ENCODE peak calls at places on chromosomes 2 and 18, in seven cellular contexts. One of them, this sample, is unnamed.
A peak's percentile ranks its signal among the peaks of the same experiment; 100 is the strongest.

GRCh38 chr2:240310201-240310600 is 125.3 kb upstream of the GPC1 start:
- DNase-seq in IMR-90: no peak
- DNase-seq in fibroblast of lung: no peak
- DNase-seq in neuronal stem cell: no peak
- DNase-seq in GM23338: no peak
- DNase-seq in HCT116: no peak
- DNase-seq in GM23248: no peak
- DNase-seq in this sample: no peak

GRCh38 chr18:8507361-8507760 is 101.9 kb upstream of the RAB12 start:
- DNase-seq in GM23338: peak; percentile 60
- DNase-seq in fibroblast of lung: peak; percentile 35
- DNase-seq in IMR-90: peak; percentile 4
- DNase-seq in neuronal stem cell: no peak
- DNase-seq in GM23248: peak; percentile 36
- DNase-seq in HCT116: peak; percentile 3
- DNase-seq in this sample: no peak

GRCh38 chr2:95272299-95272751 is 1.9 kb upstream of the PROM2 start:
- DNase-seq in HCT116: no peak
- DNase-seq in GM23338: no peak
- DNase-seq in fibroblast of lung: no peak
- DNase-seq in IMR-90: no peak
- DNase-seq in neuronal stem cell: no peak
- DNase-seq in GM23248: no peak
- DNase-seq in this sample: peak; percentile 12

GRCh38 chr2:197982565-197982964 is 178.2 kb downstream of the PLCL1 start:
- DNase-seq in fibroblast of lung: no peak
- DNase-seq in GM23338: peak; percentile 17
- DNase-seq in neuronal stem cell: no peak
- DNase-seq in HCT116: no peak
- DNase-seq in GM23248: no peak
- DNase-seq in IMR-90: no peak
- DNase-seq in this sample: no peak

GRCh38 chr2:67057123-67057522 is 340.0 kb upstream of the ETAA1 start:
- DNase-seq in GM23248: no peak
- DNase-seq in fibroblast of lung: no peak
- DNase-seq in HCT116: no peak
- DNase-seq in neuronal stem cell: no peak
- DNase-seq in IMR-90: no peak
- DNase-seq in GM23338: no peak
- DNase-seq in this sample: no peak

GRCh38 chr2:157345647-157346389 is 20.2 kb upstream of the ERMN start:
- DNase-seq in GM23338: peak; percentile 64
- DNase-seq in GM23248: no peak
- DNase-seq in HCT116: no peak
- DNase-seq in fibroblast of lung: no peak
- DNase-seq in IMR-90: no peak
- DNase-seq in neuronal stem cell: no peak
- DNase-seq in this sample: peak; percentile 29

GRCh38 chr18:49768051-49768391 is 45.3 kb downstream of the ACAA2 start:
- DNase-seq in fibroblast of lung: peak; percentile 68
- DNase-seq in GM23338: peak; percentile 93
- DNase-seq in neuronal stem cell: peak; percentile 48
- DNase-seq in IMR-90: peak; percentile 65
- DNase-seq in GM23248: peak; percentile 61
- DNase-seq in HCT116: peak; percentile 62
- DNase-seq in this sample: peak; percentile 85

GRCh38 chr2:110816404-110817365 is 84.3 kb downstream of the ACOXL start:
- DNase-seq in IMR-90: peak; percentile 4
- DNase-seq in GM23248: peak; percentile 39
- DNase-seq in neuronal stem cell: no peak
- DNase-seq in GM23338: no peak
- DNase-seq in fibroblast of lung: peak; percentile 16
- DNase-seq in HCT116: no peak
- DNase-seq in this sample: no peak

GRCh38 chr18:74468547-74469014 is 11.5 kb upstream of the DIPK1C start:
- DNase-seq in neuronal stem cell: no peak
- DNase-seq in GM23248: peak; percentile 44
- DNase-seq in HCT116: no peak
- DNase-seq in fibroblast of lung: peak; percentile 71
- DNase-seq in IMR-90: no peak
- DNase-seq in GM23338: no peak
- DNase-seq in this sample: no peak

DNA sequence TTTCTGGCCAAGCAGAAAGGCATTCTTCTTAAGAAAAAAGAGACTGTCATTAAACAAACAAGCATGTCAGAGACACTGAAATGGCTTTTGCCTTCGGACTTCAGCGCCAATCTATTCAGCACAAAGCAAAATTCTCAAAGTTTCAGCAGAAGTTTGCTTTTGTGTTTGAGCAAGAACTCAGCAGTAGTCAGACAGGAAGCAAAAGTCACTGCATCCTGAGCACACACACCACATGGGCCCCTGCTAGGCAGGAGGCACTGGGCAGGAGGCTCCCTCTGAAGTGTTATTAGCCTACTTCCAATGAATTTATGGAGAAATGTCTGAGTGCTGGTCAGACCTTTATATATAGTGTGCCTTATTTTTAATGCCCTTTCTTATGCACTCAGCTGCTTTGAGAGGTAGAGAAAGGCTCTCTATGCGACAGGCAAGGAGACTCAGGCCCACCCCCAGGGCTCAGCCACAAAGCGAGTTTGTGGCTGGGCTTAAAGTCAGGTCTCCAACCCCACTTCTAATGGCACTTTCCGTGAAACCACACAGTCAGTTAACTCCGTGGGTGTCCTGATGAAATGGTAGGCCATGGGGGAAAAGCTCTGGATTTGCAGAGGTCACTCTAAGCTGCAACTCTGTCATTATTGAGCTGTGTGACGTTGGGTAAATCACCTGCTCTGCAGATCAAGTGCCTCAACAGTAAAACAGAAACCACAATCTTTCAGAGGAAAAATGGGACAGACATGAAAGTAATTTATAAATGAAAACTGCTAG is 161.0 kb upstream of the TMEM200C start:
- DNase-seq in IMR-90: peak; percentile 77
- DNase-seq in fibroblast of lung: peak; percentile 75
- DNase-seq in HCT116: no peak
- DNase-seq in neuronal stem cell: peak; percentile 11
- DNase-seq in GM23338: no peak
- DNase-seq in GM23248: peak; percentile 75
- DNase-seq in this sample: no peak
- H2AFZ ChIP-seq in IMR-90: peak overlapping the region; percentile 36
- H2AFZ ChIP-seq in fibroblast of lung: peak overlapping the region; percentile 30
- H2AFZ ChIP-seq in HCT116: no peak overlapping the region
- H2AFZ ChIP-seq in neuronal stem cell: peak overlapping the region; percentile 89
- H2AFZ ChIP-seq in GM23338: peak overlapping the region; percentile 75
- H2AFZ ChIP-seq in GM23248: peak overlapping the region; percentile 43
- H2AFZ ChIP-seq in this sample: no peak overlapping the region

GRCh38 chr2:64839844-64840243 is 149.4 kb upstream of the SLC1A4 start:
- DNase-seq in fibroblast of lung: peak; percentile 21
- DNase-seq in neuronal stem cell: no peak
- DNase-seq in HCT116: peak; percentile 35
- DNase-seq in GM23248: peak; percentile 67
- DNase-seq in GM23338: no peak
- DNase-seq in IMR-90: no peak
- DNase-seq in this sample: no peak

GRCh38 chr2:64836566-64836965 is 152.6 kb upstream of the SLC1A4 start:
- DNase-seq in GM23248: no peak
- DNase-seq in HCT116: no peak
- DNase-seq in GM23338: no peak
- DNase-seq in neuronal stem cell: no peak
- DNase-seq in fibroblast of lung: no peak
- DNase-seq in IMR-90: no peak
- DNase-seq in this sample: no peak

GRCh38 chr2:64837925-64838641 is 151.1 kb upstream of the SLC1A4 start:
- DNase-seq in GM23248: peak; percentile 83
- DNase-seq in GM23338: no peak
- DNase-seq in HCT116: peak; percentile 66
- DNase-seq in IMR-90: no peak
- DNase-seq in neuronal stem cell: no peak
- DNase-seq in fibroblast of lung: peak; percentile 71
- DNase-seq in this sample: no peak

GRCh38 chr2:64838817-64839216 is 150.4 kb upstream of the SLC1A4 start:
- DNase-seq in neuronal stem cell: no peak
- DNase-seq in GM23248: peak; percentile 98
- DNase-seq in IMR-90: peak; percentile 91
- DNase-seq in GM23338: no peak
- DNase-seq in HCT116: peak; percentile 97
- DNase-seq in fibroblast of lung: peak; percentile 96
- DNase-seq in this sample: no peak

GRCh38 chr2:64837116-64837704 is 152.0 kb upstream of the SLC1A4 start:
- DNase-seq in neuronal stem cell: no peak
- DNase-seq in IMR-90: peak; percentile 76
- DNase-seq in HCT116: peak; percentile 72
- DNase-seq in GM23248: peak; percentile 95
- DNase-seq in fibroblast of lung: peak; percentile 77
- DNase-seq in GM23338: no peak
- DNase-seq in this sample: no peak
- H3K4me1 ChIP-seq in neuronal stem cell: peaks cover 6% of the 10 kb centered on the region
- H3K4me1 ChIP-seq in IMR-90: peaks cover 13% of the 10 kb centered on the region
- H3K4me1 ChIP-seq in HCT116: peaks cover 99% of the 10 kb centered on the region
- H3K4me1 ChIP-seq in GM23248: peaks cover 54% of the 10 kb centered on the region
- H3K4me1 ChIP-seq in fibroblast of lung: peaks cover 12% of the 10 kb centered on the region
- H3K4me1 ChIP-seq in GM23338: no peaks in the 10 kb centered on the region
- H3K4me1 ChIP-seq in this sample: no peaks in the 10 kb centered on the region

GRCh38 chr2:164622338-164623106 is 1.2 kb upstream of the GRB14 start:
- DNase-seq in GM23338: peak; percentile 41
- DNase-seq in IMR-90: no peak
- DNase-seq in neuronal stem cell: no peak
- DNase-seq in GM23248: no peak
- DNase-seq in HCT116: no peak
- DNase-seq in fibroblast of lung: no peak
- DNase-seq in this sample: peak; percentile 38

GRCh38 chr2:164613321-164613982 is 7.8 kb downstream of the GRB14 start:
- DNase-seq in GM23338: no peak
- DNase-seq in GM23248: no peak
- DNase-seq in neuronal stem cell: no peak
- DNase-seq in IMR-90: no peak
- DNase-seq in fibroblast of lung: no peak
- DNase-seq in HCT116: no peak
- DNase-seq in this sample: no peak

GRCh38 chr2:164621761-164622105 is 451 bp upstream of the GRB14 start:
- DNase-seq in IMR-90: no peak
- DNase-seq in HCT116: no peak
- DNase-seq in fibroblast of lung: no peak
- DNase-seq in GM23248: no peak
- DNase-seq in neuronal stem cell: no peak
- DNase-seq in GM23338: peak; percentile 60
- DNase-seq in this sample: peak; percentile 48

GRCh38 chr2:164620873-164621760 is at the start of gene GRB14:
- DNase-seq in neuronal stem cell: no peak
- DNase-seq in GM23338: peak; percentile 89
- DNase-seq in HCT116: peak; percentile 28
- DNase-seq in IMR-90: no peak
- DNase-seq in GM23248: peak; percentile 53
- DNase-seq in fibroblast of lung: peak; percentile 19
- DNase-seq in this sample: peak; percentile 92

DNA sequence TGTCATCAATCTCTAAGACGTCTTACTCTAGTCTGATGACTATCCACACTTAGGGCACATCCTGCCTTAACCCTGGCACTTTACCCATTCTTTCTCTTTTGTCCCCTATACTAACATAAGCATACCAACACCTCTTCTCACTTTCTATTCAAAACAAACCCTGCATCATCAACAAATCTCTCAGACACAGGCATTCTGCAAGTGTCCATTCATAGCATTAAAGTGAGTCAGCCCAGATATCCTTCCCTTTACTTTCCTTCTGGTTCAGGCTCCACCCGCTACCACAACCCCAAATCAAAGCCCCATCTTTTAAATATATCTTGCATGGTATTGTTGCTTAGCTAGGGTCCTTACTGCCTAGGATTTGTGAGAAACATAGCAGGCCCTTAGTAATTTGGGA is 3.8 kb downstream of the GRB14 start:
- DNase-seq in fibroblast of lung: peak; percentile 73
- DNase-seq in HCT116: no peak
- DNase-seq in neuronal stem cell: no peak
- DNase-seq in IMR-90: no peak
- DNase-seq in GM23248: peak; percentile 51
- DNase-seq in GM23338: no peak
- DNase-seq in this sample: no peak
- H2AFZ ChIP-seq in fibroblast of lung: no peak overlapping the region
- H2AFZ ChIP-seq in HCT116: no peak overlapping the region
- H2AFZ ChIP-seq in neuronal stem cell: no peak overlapping the region
- H2AFZ ChIP-seq in IMR-90: no peak overlapping the region
- H2AFZ ChIP-seq in GM23248: no peak overlapping the region
- H2AFZ ChIP-seq in GM23338: no peak overlapping the region
- H2AFZ ChIP-seq in this sample: no peak overlapping the region

GRCh38 chr2:120262761-120263428 is 10.2 kb downstream of the RALB start:
- DNase-seq in HCT116: no peak
- DNase-seq in fibroblast of lung: peak; percentile 77
- DNase-seq in neuronal stem cell: no peak
- DNase-seq in IMR-90: peak; percentile 63
- DNase-seq in GM23338: no peak
- DNase-seq in GM23248: peak; percentile 72
- DNase-seq in this sample: no peak

GRCh38 chr2:120260736-120261135 is 8.1 kb downstream of the RALB start:
- DNase-seq in GM23248: no peak
- DNase-seq in fibroblast of lung: no peak
- DNase-seq in GM23338: no peak
- DNase-seq in neuronal stem cell: no peak
- DNase-seq in HCT116: no peak
- DNase-seq in IMR-90: no peak
- DNase-seq in this sample: no peak

GRCh38 chr2:120262150-120262549 is 9.5 kb downstream of the RALB start:
- DNase-seq in GM23248: no peak
- DNase-seq in GM23338: no peak
- DNase-seq in neuronal stem cell: no peak
- DNase-seq in fibroblast of lung: no peak
- DNase-seq in HCT116: no peak
- DNase-seq in IMR-90: no peak
- DNase-seq in this sample: no peak

GRCh38 chr2:120258140-120258539 is 5.5 kb downstream of the RALB start:
- DNase-seq in GM23248: no peak
- DNase-seq in IMR-90: no peak
- DNase-seq in HCT116: no peak
- DNase-seq in fibroblast of lung: no peak
- DNase-seq in GM23338: no peak
- DNase-seq in neuronal stem cell: no peak
- DNase-seq in this sample: no peak

GRCh38 chr2:120261387-120262006 is 8.8 kb downstream of the RALB start:
- DNase-seq in HCT116: no peak
- DNase-seq in fibroblast of lung: no peak
- DNase-seq in GM23248: no peak
- DNase-seq in IMR-90: no peak
- DNase-seq in GM23338: no peak
- DNase-seq in neuronal stem cell: no peak
- DNase-seq in this sample: no peak
- H3K4me1 ChIP-seq in HCT116: peaks cover 15% of the 10 kb centered on the region
- H3K4me1 ChIP-seq in fibroblast of lung: peaks cover 2% of the 10 kb centered on the region
- H3K4me1 ChIP-seq in GM23248: peaks cover 22% of the 10 kb centered on the region
- H3K4me1 ChIP-seq in IMR-90: peaks cover 7% of the 10 kb centered on the region
- H3K4me1 ChIP-seq in GM23338: no peaks in the 10 kb centered on the region
- H3K4me1 ChIP-seq in neuronal stem cell: peaks cover 8% of the 10 kb centered on the region
- H3K4me1 ChIP-seq in this sample: no peaks in the 10 kb centered on the region

GRCh38 chr2:144711546-144712276 is 191.8 kb upstream of the ZEB2 start:
- DNase-seq in fibroblast of lung: no peak
- DNase-seq in GM23248: no peak
- DNase-seq in HCT116: no peak
- DNase-seq in neuronal stem cell: no peak
- DNase-seq in GM23338: no peak
- DNase-seq in IMR-90: no peak
- DNase-seq in this sample: no peak
- H2AFZ ChIP-seq in fibroblast of lung: no peak overlapping the region
- H2AFZ ChIP-seq in GM23248: peak overlapping the region; percentile 7
- H2AFZ ChIP-seq in HCT116: no peak overlapping the region
- H2AFZ ChIP-seq in neuronal stem cell: peak overlapping the region; percentile 13
- H2AFZ ChIP-seq in GM23338: no peak overlapping the region
- H2AFZ ChIP-seq in IMR-90: no peak overlapping the region
- H2AFZ ChIP-seq in this sample: no peak overlapping the region